ENCODE peak calls at places on chromosomes 3 and 15, in five cellular contexts. D, C, R, Y and E are unnamed samples.

GRCh38 chr15:75352186-75352585 is 5.3 kb downstream of the NEIL1 start:
- DNase-seq in Y (no peak), D (no peak), R (no peak), C (no peak), E (no peak)

GRCh38 chr3:195227871-195228270 is 43.1 kb downstream of the XXYLT1 start:
- DNase-seq in C (no peak), D (no peak), Y (no peak), R (peak), E (no peak)

GRCh38 chr3:184240384-184241140 is 8.2 kb downstream of the ALG3 start:
- DNase-seq in C (no peak), Y (no peak), D (no peak), R (peak), E (no peak)

GRCh38 chr3:74651885-74652284 is 37.4 kb upstream of the CNTN3 start:
- DNase-seq in R (no peak), D (no peak), Y (no peak), C (no peak), E (no peak)

GRCh38 chr3:99526927-99527326 is 111.5 kb upstream of the COL8A1 start:
- DNase-seq in D (no peak), C (no peak), R (no peak), Y (no peak), E (no peak)

GRCh38 chr15:64246364-64247189 is 83.8 kb upstream of the PPIB start:
- DNase-seq in D (peak), R (no peak), C (peak), Y (peak), E (peak)

GRCh38 chr15:62739507-62739906 is 303.0 kb upstream of the TPM1 start:
- DNase-seq in R (no peak), D (no peak), C (no peak), Y (no peak), E (no peak)

GRCh38 chr3:193563429-193563828 is 8.7 kb upstream of the ATP13A4 start:
- DNase-seq in R (no peak), D (no peak), Y (no peak), C (no peak), E (no peak)

GRCh38 chr3:45807645-45808540 is 11.6 kb upstream of the SLC6A20 start:
- DNase-seq in C (no peak), D (no peak), R (no peak), Y (no peak), E (no peak)

GRCh38 chr3:101070260-101071121 is 77.3 kb upstream of the ABI3BP start:
- DNase-seq in Y (peak), R (peak), D (peak), C (peak), E (peak)

GRCh38 chr3:127750226-127751031 is 71.9 kb downstream of the MGLL start:
- DNase-seq in R (no peak), C (peak), D (no peak), Y (no peak), E (peak)

GRCh38 chr3:188164248-188164687 is 10.3 kb downstream of the LPP start:
- DNase-seq in Y (peak), R (no peak), D (no peak), C (no peak), E (no peak)

GRCh38 chr3:55270976-55271375 is 216.1 kb downstream of the WNT5A start:
- DNase-seq in D (no peak), Y (peak), R (no peak), C (no peak), E (no peak)

GRCh38 chr3:112377418-112378071 is 44.6 kb downstream of the CD200 start:
- DNase-seq in C (no peak), R (no peak), D (no peak), Y (no peak), E (no peak)

GRCh38 chr3:106281231-106281630 is 412.4 kb upstream of the CBLB start:
- DNase-seq in C (no peak), D (no peak), R (no peak), Y (no peak), E (no peak)

GRCh38 chr15:83978588-83978987 is 257.0 kb upstream of the GOLGA6L4 start:
- DNase-seq in R (no peak), D (no peak), C (no peak), Y (no peak), E (no peak)

GRCh38 chr15:69265347-69265955 is 33.3 kb upstream of the PAQR5 start:
- DNase-seq in C (no peak), R (no peak), Y (peak), D (no peak), E (no peak)

GRCh38 chr15:100525894-100526512 is 2.7 kb downstream of the CERS3 start:
- DNase-seq in C (no peak), R (no peak), D (no peak), Y (no peak), E (no peak)

GRCh38 chr3:160885791-160886286 is 129.8 kb downstream of the PPM1L start:
- DNase-seq in Y (peak), C (peak), R (no peak), D (no peak), E (no peak)

GRCh38 chr3:83248454-83248853 is 1487.0 kb upstream of the GBE1 start:
- DNase-seq in D (no peak), R (no peak), C (no peak), Y (no peak), E (no peak)

GRCh38 chr15:42175671-42176070 is 19.2 kb upstream of the PLA2G4F start:
- DNase-seq in D (no peak), C (no peak), Y (no peak), R (no peak), E (no peak)

GRCh38 chr3:69791111-69791510 is 51.8 kb downstream of the MITF start:
- DNase-seq in D (no peak), R (no peak), C (no peak), Y (no peak), E (no peak)

GRCh38 chr3:44444896-44445691 is 32.4 kb downstream of the ZNF445 start:
- DNase-seq in D (no peak), C (no peak), Y (no peak), R (no peak), E (no peak)

GRCh38 chr3:183597959-183598358 is 37.5 kb upstream of the KLHL24 start:
- DNase-seq in D (no peak), R (no peak), C (no peak), Y (no peak), E (no peak)

GRCh38 chr3:55659701-55660100 is 172.6 kb upstream of the WNT5A start:
- DNase-seq in Y (no peak), R (no peak), C (no peak), D (no peak), E (no peak)

GRCh38 chr3:41329881-41330280 is 130.6 kb downstream of the CTNNB1 start:
- DNase-seq in D (no peak), C (no peak), R (no peak), Y (no peak), E (no peak)

GRCh38 chr3:41327718-41328117 is 128.4 kb downstream of the CTNNB1 start:
- DNase-seq in R (no peak), Y (no peak), C (no peak), D (no peak), E (no peak)

GRCh38 chr3:41330465-41330864 is 131.2 kb downstream of the CTNNB1 start:
- DNase-seq in C (no peak), R (no peak), Y (no peak), D (no peak), E (no peak)

GRCh38 chr3:41328916-41329315 is 129.6 kb downstream of the CTNNB1 start:
- DNase-seq in Y (no peak), R (no peak), C (no peak), D (no peak), E (no peak)

DNA sequence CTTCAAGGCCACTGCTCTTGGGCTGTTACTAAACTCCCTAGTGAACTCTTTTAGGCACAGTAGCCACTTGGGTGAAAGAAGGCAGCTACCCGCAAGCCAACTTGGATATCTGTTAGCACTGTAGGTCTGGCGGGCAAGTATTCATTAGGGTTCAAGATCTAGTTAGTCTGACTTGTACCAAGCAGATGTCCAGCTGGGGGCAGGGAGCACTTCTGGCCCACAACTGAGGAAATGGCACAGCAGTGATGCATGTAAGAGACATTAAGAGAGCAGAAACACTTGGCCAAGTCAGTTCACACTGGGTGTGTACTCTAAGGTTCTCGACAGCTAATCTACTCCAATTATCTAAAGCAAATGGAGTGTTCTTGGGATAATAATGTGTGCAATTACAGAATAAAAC is 131.7 kb downstream of the CTNNB1 start:
- DNase-seq in C (no peak), Y (no peak), D (no peak), R (no peak), E (no peak)
- TF ChIP-seq POLR2AphosphoS5 in C (no peak), Y (no peak), D (no peak), R (no peak), E (no peak)

GRCh38 chr3:46928297-46928696 is 48.2 kb downstream of the CCDC12 start:
- DNase-seq in C (peak), Y (no peak), D (no peak), R (no peak), E (no peak)
- TF ChIP-seq TAF1 in C (no peak), Y (no peak), D (no peak), R (no peak), E (no peak)

DNA sequence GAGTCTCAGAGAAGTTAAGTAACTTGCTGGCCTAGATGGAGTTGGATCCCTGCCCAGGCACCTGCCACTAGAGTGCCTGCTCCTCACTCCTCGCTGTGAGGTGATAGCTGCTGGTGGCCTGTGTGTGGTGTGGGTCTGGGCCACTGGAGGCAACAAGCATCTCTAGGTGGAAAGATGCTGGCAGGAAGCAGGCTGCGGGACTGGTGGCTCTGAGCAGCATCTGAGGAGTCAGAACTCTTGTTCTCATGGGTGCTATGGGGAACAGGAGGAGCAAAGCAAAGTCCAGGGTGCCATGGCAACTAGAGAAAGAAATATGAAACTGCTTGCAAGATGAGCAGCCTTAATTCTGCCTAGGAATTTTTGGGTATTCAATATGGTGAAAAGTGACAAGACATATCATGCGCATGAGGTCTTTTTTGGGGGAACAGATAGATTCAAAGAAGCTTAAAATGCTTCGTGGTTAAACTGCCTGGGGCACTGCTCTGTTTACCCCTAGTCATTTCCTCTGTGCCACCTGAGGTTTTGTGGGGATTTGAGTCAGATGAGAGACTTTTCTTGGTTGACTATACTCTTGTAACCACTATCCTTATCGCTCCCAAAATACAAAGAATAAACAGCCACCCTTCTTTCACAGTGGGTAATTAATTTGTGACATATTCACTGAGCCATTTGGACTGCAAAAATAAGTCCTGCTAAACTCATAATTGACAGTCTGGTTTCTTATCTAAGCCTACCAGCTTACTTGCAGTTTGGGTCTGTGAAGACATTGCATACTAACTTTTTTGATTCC is 50.3 kb downstream of the MED12L start:
- DNase-seq in Y (no peak), D (no peak), R (no peak), C (no peak), E (no peak)
- TF ChIP-seq POLR2A in Y (no peak), D (no peak), R (no peak), C (no peak), E (no peak)

GRCh38 chr15:82681371-82681770 is 28.3 kb downstream of the AP3B2 start:
- DNase-seq in R (no peak), Y (no peak), C (no peak), D (no peak), E (no peak)
- TF ChIP-seq POLR2AphosphoS5 in R (no peak), Y (no peak), C (no peak), D (no peak), E (no peak)